ENCODE peak calls at places on chromosome 13, in five cellular contexts. Q is coronary artery, I is A673, H is left lung, Y is Peyer's patch. A is an unnamed sample.

GRCh38 chr13:74243637-74244526 is 109.7 kb upstream of the KLF12 start:
- DNase-seq in Q (no peak), I (no peak), H (no peak), Y (no peak), A (no peak)

GRCh38 chr13:33052446-33052845 is 36.2 kb downstream of the KL start:
- DNase-seq in Q (no peak), I (no peak), H (no peak), Y (no peak), A (peak)

GRCh38 chr13:39577203-39577602 is 25.8 kb downstream of the LHFPL6 start:
- DNase-seq in Q (no peak), I (no peak), H (no peak), Y (no peak), A (no peak)

GRCh38 chr13:64239372-64239771 is 2823.7 kb upstream of the PCDH20 start:
- DNase-seq in Q (no peak), I (peak), H (no peak), Y (no peak), A (peak)

GRCh38 chr13:90205081-90205480 is 1142.4 kb upstream of the MIR17HG start:
- DNase-seq in Q (no peak), I (no peak), H (no peak), Y (no peak), A (no peak)

GRCh38 chr13:99211421-99212035 is 10.9 kb downstream of the UBAC2 start:
- DNase-seq in Q (no peak), I (no peak), H (no peak), Y (no peak), A (no peak)

GRCh38 chr13:92657565-92657964 is 569.0 kb upstream of the GPC6 start:
- DNase-seq in Q (no peak), I (no peak), H (no peak), Y (no peak), A (no peak)

GRCh38 chr13:26111797-26112196 is 60.0 kb upstream of the SHISA2 start:
- DNase-seq in Q (no peak), I (no peak), H (no peak), Y (no peak), A (no peak)

GRCh38 chr13:88063741-88064140 is 392.6 kb downstream of the SLITRK5 start:
- DNase-seq in Q (no peak), I (no peak), H (no peak), Y (no peak), A (no peak)

DNA sequence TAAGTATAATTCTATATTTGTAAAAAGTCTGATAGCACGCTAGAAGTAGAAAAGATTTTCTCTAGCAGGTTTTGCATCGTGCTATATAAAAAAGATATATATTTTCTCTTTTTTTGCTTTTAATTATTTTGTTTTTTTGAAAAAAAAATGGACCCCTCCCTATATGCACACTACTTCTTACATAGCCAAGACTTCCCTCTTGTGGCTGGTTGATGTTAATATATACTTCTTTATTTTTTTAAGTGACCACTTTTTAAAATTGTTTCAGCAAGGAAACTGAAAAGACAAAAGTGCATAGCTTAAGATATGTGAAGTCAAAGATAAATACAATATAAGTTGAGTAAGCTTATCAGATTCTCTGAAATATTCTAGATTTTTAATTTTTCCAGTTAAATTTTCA is 1202.8 kb downstream of the DIAPH3 start:
- DNase-seq in Q (no peak), I (peak), H (no peak), Y (no peak), A (no peak)
- TF ChIP-seq CTCF in Q (no peak), I (peak), H (no peak), Y (no peak), A (no peak)

DNA sequence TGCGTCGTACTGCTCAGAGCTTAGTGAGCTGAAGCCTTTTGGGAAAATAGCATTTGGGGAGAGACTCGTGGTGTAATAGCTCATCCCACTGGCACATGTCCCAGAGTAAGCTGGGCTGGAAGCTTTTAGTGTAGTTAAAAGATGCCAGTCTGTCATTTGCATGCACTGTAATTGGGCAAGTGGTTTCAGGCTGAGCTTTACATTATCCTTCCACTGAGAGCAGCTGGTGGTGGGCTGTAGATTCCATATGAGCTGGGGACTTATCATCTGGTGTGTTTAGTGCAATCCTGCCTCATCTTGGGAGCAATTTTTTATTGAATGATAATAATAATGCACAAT is 69.9 kb downstream of the LRCH1 start:
- DNase-seq in Q (no peak), I (peak), H (no peak), Y (no peak), A (peak)
- H3K4me3 ChIP-seq in Q (peak), I (peak), H (no peak), Y (no peak), A (no peak)

DNA sequence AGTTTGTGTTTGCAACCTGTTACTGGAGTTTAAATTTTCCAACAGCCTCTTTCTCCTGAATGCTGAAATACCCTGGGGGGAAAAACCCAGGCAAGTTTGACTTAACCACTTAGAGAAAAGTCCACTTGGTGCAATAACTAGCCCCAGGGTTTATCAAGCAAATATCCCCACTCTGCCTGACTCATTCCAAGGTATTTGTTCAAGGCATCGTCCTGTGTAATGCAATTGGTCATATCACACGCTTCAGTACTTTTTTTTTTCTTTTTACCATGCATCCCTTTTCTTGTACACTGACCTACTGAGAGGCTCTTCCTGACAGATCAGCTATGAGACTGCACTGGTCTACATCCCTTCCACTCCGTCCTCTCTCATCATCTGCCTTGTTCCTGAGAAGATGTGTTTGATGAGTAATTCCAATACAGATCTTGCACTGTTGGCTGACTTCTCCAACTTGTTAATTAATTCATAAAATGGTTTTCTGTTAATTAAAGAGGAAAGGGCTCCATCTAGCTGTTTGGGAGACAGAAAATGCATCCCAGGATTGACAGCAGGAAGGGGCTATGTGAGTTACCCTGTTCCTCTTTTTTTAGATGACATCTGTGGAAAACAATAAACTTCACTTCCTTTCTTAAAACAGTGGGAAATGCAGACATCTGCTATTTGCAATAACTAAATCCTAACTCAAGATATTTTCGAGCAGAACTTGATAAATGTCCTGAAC is 212.6 kb upstream of the IRS2 start:
- DNase-seq in Q (no peak), I (peak), H (no peak), Y (no peak), A (peak)
- TF ChIP-seq CTCF in Q (no peak), I (peak), H (no peak), Y (no peak), A (no peak)

DNA sequence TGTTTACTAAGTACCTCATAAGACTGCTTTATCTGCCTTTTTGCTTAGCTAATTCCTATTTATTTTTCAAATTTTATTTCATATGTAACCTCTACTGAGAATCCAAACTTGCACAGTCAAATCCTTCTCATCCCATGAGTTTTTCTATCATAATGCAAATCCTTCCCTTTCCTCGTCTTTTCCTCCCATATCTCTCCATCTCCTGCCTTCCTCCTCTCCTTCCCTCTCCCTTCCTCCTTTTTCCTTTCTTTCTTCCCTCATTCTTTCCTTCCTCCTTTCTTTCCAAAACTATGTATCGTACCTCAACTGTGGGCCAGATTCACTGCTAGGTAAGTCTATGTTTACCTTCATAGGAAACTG is 201.4 kb upstream of the TMTC4 start:
- DNase-seq in Q (no peak), I (no peak), H (no peak), Y (no peak), A (no peak)
- H3K4me3 ChIP-seq in Q (no peak), I (no peak), H (no peak), Y (no peak), A (no peak)

DNA sequence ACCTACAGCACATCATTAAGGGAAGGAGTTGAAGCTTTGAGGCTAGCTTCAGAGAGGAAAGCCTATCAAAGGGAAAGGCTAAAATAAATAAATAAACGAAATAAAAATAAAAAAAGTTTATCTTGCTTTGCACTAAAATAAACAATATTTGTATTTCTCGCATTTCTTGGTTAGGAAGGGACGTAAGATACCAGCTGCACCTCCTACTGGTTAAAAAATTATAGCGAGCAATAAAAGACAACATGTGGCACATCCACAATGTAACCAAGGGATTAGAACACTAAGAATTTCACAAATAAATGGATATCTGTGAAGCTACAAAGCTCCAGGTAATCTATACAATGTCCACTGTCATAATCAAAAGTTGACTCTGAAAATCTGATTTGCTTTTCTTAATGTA is 194.5 kb downstream of the DACH1 start:
- DNase-seq in Q (no peak), I (peak), H (no peak), Y (no peak), A (peak)
- TF ChIP-seq CTCF in Q (no peak), I (peak), H (no peak), Y (no peak), A (peak)

DNA sequence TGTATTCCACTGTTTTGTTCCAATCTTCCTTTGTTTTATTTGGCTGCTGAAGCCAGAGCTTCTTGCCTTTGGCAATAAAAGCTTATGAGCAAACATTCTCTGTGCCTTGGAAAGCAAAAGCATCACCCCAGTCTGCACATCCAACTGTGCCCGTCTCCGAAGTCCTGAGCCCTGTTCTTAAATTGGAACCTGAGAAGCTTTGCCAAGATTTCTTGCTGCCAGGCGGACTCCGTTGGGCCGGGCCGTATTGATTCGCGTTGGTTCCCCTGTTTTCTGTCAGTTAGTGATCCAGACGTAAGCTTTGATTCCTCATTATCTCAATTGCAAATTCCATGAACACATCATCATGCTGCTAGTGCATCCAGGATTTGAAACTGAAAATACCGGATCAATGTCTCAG is 793.0 kb downstream of the OLFM4 start:
- DNase-seq in Q (no peak), I (no peak), H (no peak), Y (no peak), A (no peak)
- H3K4me3 ChIP-seq in Q (peak), I (no peak), H (no peak), Y (no peak), A (no peak)

DNA sequence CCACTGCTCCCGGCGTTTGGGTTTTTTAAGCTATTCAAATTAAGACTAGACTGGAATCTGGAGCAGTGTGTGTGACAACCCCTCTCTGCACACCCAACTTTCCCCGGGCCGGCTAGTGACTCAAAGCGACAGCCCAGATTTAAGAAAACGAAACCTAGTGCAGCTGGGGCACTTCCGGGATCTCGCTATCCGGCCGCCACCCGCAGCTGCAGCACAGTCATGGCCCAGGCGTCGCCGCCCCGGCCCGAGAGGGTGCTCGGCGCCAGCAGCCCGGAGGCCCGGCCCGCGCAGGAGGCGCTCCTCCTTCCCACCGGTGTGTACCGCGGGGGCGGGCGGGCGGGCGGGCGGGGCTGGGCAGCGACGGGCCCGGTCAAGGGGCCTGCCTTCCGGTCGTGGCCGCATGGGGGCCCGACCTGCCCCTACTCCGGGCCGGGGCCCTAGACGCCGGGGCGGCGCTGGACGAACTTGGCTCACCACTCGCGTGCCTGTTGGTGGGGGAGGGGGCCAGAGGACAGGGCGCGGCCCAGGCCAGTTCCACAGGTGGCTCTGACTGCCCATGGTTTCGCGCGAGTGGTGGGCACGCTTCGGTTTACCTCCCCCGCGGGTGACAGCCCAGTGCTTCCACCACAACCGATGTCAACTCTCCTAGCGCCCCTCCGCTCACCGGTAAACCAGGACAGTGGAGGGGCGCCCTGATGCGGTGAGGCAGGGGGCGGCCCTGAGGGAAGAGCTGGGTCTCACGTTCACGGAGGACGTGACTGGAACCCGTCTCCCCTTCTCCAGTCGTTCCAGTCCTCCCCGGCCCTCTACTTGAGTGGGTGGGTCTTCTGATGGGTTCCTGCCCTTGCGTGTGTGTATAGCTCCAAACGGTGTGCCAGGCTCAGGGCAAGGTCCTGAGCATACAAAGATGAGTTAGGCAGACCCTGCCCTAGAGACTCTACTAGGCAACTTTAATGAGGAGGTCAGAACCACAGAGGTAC is at the start of gene PHF11:
- DNase-seq in Q (peak), I (peak), H (peak), Y (peak), A (peak)
- TF ChIP-seq CTCF in Q (no peak), I (no peak), H (no peak), Y (peak), A (no peak)

A was measured in fibroblast of villous mesenchyme.